ENCODE peak calls at places on chromosome 17, in four cellular contexts. G, I, K and U are unnamed samples.

GRCh38 chr17:6710317-6710716 is 2.9 kb downstream of the SLC13A5 start:
- DNase-seq in G (no peak), I (no peak), K (no peak), U (no peak)

GRCh38 chr17:6548578-6549330 is 7.6 kb downstream of the PITPNM3 start:
- DNase-seq in G (no peak), I (no peak), K (peak; percentile 29), U (peak; percentile 17)

GRCh38 chr17:42290577-42290976 is 2.3 kb downstream of the STAT5A start:
- DNase-seq in G (no peak), I (no peak), K (no peak), U (no peak)

GRCh38 chr17:79218825-79219200 is 144.2 kb downstream of the ENGASE start:
- DNase-seq in G (no peak), I (no peak), K (no peak), U (peak; percentile 67)

GRCh38 chr17:36920032-36921000 is 17.0 kb upstream of the LHX1 start:
- DNase-seq in G (no peak), I (no peak), K (no peak), U (no peak)

GRCh38 chr17:63442549-63443035 is 3.5 kb downstream of the CYB561 start:
- DNase-seq in G (no peak), I (no peak), K (no peak), U (no peak)

GRCh38 chr17:64326420-64327054 is 63.5 kb upstream of the TEX2 start:
- DNase-seq in G (no peak), I (peak; percentile 47), K (peak; percentile 44), U (peak; percentile 92)

GRCh38 chr17:14332331-14332730 is 31.4 kb downstream of the HS3ST3B1 start:
- DNase-seq in G (no peak), I (no peak), K (no peak), U (no peak)

GRCh38 chr17:19579867-19580565 is 46.4 kb downstream of the SLC47A1 start:
- DNase-seq in G (peak; percentile 15), I (no peak), K (no peak), U (peak; percentile 81)

GRCh38 chr17:74141612-74142011 is 61.9 kb upstream of the RPL38 start:
- DNase-seq in G (no peak), I (no peak), K (no peak), U (no peak)

GRCh38 chr17:44334315-44335181 is 9.9 kb upstream of the SLC25A39 start:
- DNase-seq in G (no peak), I (no peak), K (no peak), U (no peak)

GRCh38 chr17:61483778-61484116 is 31.5 kb downstream of the TBX4 start:
- DNase-seq in G (no peak), I (no peak), K (no peak), U (no peak)

GRCh38 chr17:8126306-8127066 is 2.6 kb upstream of the HES7 start:
- DNase-seq in G (no peak), I (no peak), K (no peak), U (peak; percentile 85)

GRCh38 chr17:17669081-17669850 is 12.0 kb upstream of the RAI1 start:
- DNase-seq in G (no peak), I (no peak), K (no peak), U (no peak)

GRCh38 chr17:74430706-74431567 is 951 bp upstream of the GPRC5C start:
- DNase-seq in G (no peak), I (peak; percentile 47), K (peak; percentile 98), U (peak; percentile 92)

GRCh38 chr17:62963296-62963695 is 2.7 kb upstream of the TANC2 start:
- DNase-seq in G (no peak), I (no peak), K (no peak), U (no peak)

GRCh38 chr17:78676415-78677302 is 99.5 kb upstream of the DNAH17 start:
- DNase-seq in G (no peak), I (no peak), K (no peak), U (no peak)

GRCh38 chr17:16085066-16085699 is 85.6 kb downstream of the TTC19 start:
- DNase-seq in G (no peak), I (no peak), K (no peak), U (no peak)

GRCh38 chr17:49038138-49038537 is 41.0 kb downstream of the IGF2BP1 start:
- DNase-seq in G (no peak), I (no peak), K (no peak), U (no peak)

GRCh38 chr17:50055055-50055425 is 870 bp upstream of the ITGA3 start:
- DNase-seq in G (no peak), I (no peak), K (peak; percentile 87), U (no peak)

GRCh38 chr17:2393954-2394749 is 6.7 kb downstream of the MNT start:
- DNase-seq in G (no peak), I (no peak), K (no peak), U (no peak)

GRCh38 chr17:13833921-13834320 is 232.2 kb upstream of the HS3ST3A1 start:
- DNase-seq in G (no peak), I (no peak), K (no peak), U (no peak)

GRCh38 chr17:11308550-11308949 is 67.5 kb downstream of the SHISA6 start:
- DNase-seq in G (no peak), I (no peak), K (no peak), U (no peak)

GRCh38 chr17:62823111-62823895 is 15.2 kb upstream of the MARCHF10 start:
- DNase-seq in G (no peak), I (no peak), K (no peak), U (no peak)

GRCh38 chr17:82840431-82840831 is 609 bp upstream of the ZNF750 start:
- DNase-seq in G (no peak), I (no peak), K (no peak), U (no peak)

GRCh38 chr17:44331249-44331760 is 6.7 kb upstream of the SLC25A39 start:
- DNase-seq in G (no peak), I (no peak), K (peak; percentile 80), U (no peak)

GRCh38 chr17:4950757-4951204 is at the start of gene ENO3:
- DNase-seq in G (no peak), I (no peak), K (no peak), U (peak; percentile 69)

GRCh38 chr17:4951486-4951885 is 567 bp downstream of the ENO3 start:
- DNase-seq in G (no peak), I (no peak), K (no peak), U (no peak)

GRCh38 chr17:4949321-4950074 is 1.2 kb upstream of the PFN1 start:
- DNase-seq in G (peak; percentile 59), I (peak; percentile 46), K (peak; percentile 82), U (peak; percentile 89)

GRCh38 chr17:4948997-4949320 is 629 bp upstream of the PFN1 start:
- DNase-seq in G (no peak), I (peak; percentile 58), K (peak; percentile 83), U (peak; percentile 96)

DNA sequence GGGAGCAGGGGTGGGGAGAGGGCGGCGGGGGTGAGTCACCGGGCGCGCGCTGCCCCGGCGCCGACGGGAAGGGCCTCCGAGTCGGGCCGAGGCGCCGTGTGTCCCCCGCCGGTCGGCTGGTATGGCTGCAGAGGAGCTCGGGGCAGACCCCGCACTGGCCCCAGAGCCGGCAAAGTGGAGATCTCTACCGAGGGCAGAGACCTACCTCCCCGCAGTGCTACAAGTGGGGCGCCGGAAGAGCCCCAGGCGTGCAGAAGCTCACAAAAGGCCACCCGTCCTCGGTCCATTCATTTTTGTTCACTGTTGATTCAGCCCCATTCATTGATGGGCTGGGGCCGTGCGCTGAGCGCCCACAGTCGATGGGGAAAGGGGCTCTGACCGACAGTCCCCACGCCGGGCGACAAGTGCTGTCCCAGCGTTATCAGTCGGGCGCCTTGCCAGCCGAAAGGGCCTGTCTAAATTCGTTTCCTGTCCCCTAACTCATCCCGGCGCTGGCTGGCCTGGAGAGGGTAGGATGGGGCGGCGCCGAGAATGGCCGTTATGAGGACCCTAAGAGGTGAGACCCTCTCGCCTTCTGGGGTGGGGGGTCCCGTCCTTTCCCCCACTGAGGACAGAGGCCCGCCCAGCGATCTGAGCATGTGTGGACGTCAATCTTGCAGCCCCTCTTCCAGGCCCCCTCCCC is 703 bp upstream of the ENO3 start:
- DNase-seq in G (peak; percentile 33), I (peak; percentile 49), K (peak; percentile 61), U (peak; percentile 72)
- H3K27ac ChIP-seq in G (peak overlapping the region; percentile 89), I (peak overlapping the region; percentile 96), K (peak overlapping the region; percentile 97), U (peak overlapping the region; percentile 99)

GRCh38 chr17:69441179-69441578 is 26.7 kb downstream of the MAP2K6 start:
- DNase-seq in G (no peak), I (no peak), K (no peak), U (no peak)
- H3K27ac ChIP-seq in G (no peak overlapping the region), I (no peak overlapping the region), K (no peak overlapping the region), U (no peak overlapping the region)

DNA sequence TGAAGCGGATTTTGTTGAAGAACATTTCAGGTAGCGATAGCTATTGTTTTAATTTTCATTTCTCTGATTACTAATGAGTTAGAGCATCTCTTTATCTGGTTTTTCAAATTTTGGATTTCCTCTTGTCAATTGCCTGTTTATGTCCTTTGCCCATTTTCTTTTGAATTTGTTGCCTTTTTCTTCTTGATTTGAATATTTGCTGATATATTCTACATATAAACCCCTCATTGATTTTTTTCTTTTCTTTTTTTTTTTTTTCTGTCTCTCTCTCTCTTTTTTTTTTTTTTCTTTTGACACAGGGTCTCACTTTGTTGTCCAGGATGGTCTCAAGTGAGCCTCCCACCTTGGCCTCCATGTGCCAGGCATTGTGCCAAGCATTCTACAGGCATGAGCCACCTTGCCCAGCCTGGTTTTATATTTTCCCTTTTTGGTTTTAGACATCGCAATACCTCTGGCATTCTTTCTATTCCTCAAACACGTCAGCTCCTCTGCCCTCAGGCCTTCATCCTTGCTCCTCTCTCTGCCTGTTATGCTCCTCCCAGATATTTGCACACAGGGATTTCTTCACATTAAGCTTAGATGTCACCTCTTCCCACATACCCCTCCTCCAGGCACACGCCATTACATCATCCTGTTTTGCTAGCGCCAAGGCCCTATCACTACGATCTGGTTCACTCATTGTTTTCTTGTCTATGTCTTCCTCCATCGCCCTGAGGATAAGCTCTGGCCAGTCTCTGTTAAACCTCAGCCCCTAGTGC is 8.5 kb downstream of the SARM1 start:
- DNase-seq in G (no peak), I (no peak), K (no peak), U (no peak)
- H3K27ac ChIP-seq in G (no peak overlapping the region), I (no peak overlapping the region), K (no peak overlapping the region), U (no peak overlapping the region)

DNA sequence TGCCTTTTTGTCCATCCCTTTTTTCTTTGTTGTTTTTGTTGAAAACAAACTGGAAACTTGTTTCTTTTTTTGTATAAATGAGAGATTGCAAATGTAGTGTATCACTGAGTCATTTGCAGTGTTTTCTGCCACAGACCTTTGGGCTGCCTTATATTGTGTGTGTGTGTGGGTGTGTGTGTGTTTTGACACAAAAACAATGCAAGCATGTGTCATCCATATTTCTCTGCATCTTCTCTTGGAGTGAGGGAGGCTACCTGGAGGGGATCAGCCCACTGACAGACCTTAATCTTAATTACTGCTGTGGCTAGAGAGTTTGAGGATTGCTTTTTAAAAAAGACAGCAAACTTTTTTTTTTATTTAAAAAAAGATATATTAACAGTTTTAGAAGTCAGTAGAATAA is 4.9 kb downstream of the SOX9 start:
- DNase-seq in G (no peak), I (no peak), K (no peak), U (no peak)
- H3K27ac ChIP-seq in G (no peak overlapping the region), I (no peak overlapping the region), K (peak overlapping the region; percentile 60), U (no peak overlapping the region)